ENCODE peak calls at places on chromosomes 4 and X, in seven cellular contexts. One of them, this sample, is unnamed.
A peak's percentile ranks its signal among the peaks of the same experiment; 100 is the strongest.

GRCh38 chrX:108267561-108267960 is 170.7 kb downstream of the COL4A6 start:
- DNase-seq in GM23338: no peak
- DNase-seq in HTR-8/SVneo: no peak
- DNase-seq in activated T-helper 1 cell treated with anti-CD3 and anti-CD28 coated beads, Interleukin-12 subunit alpha, Interleukin-12 subunit beta, Interleukin-2, Interleukin-4 antibody, amounts not matched to agents 30 ng/mL and 10 ng/mL and 1 ng/mL, durations not matched to agents 14 hours and 24 hours and 36 hours: no peak
- DNase-seq in HCT116: no peak
- DNase-seq in ACHN: no peak
- DNase-seq in NCI-H1092: no peak
- DNase-seq in this sample: no peak

GRCh38 chr4:10706236-10706635 is 21.7 kb upstream of the CLNK start:
- DNase-seq in GM23338: no peak
- DNase-seq in HTR-8/SVneo: no peak
- DNase-seq in activated T-helper 1 cell treated with anti-CD3 and anti-CD28 coated beads, Interleukin-12 subunit alpha, Interleukin-12 subunit beta, Interleukin-2, Interleukin-4 antibody, amounts not matched to agents 30 ng/mL and 10 ng/mL and 1 ng/mL, durations not matched to agents 14 hours and 24 hours and 36 hours: no peak
- DNase-seq in HCT116: no peak
- DNase-seq in ACHN: no peak
- DNase-seq in NCI-H1092: no peak
- DNase-seq in this sample: no peak

GRCh38 chr4:95572304-95572991 is 23.7 kb upstream of the UNC5C start:
- DNase-seq in GM23338: peak; percentile 36
- DNase-seq in HTR-8/SVneo: no peak
- DNase-seq in activated T-helper 1 cell treated with anti-CD3 and anti-CD28 coated beads, Interleukin-12 subunit alpha, Interleukin-12 subunit beta, Interleukin-2, Interleukin-4 antibody, amounts not matched to agents 30 ng/mL and 10 ng/mL and 1 ng/mL, durations not matched to agents 14 hours and 24 hours and 36 hours: no peak
- DNase-seq in HCT116: no peak
- DNase-seq in ACHN: no peak
- DNase-seq in NCI-H1092: no peak
- DNase-seq in this sample: peak; percentile 9

GRCh38 chr4:77158487-77158861 is 1.5 kb downstream of the CCNG2 start:
- DNase-seq in GM23338: no peak
- DNase-seq in HTR-8/SVneo: no peak
- DNase-seq in activated T-helper 1 cell treated with anti-CD3 and anti-CD28 coated beads, Interleukin-12 subunit alpha, Interleukin-12 subunit beta, Interleukin-2, Interleukin-4 antibody, amounts not matched to agents 30 ng/mL and 10 ng/mL and 1 ng/mL, durations not matched to agents 14 hours and 24 hours and 36 hours: no peak
- DNase-seq in HCT116: no peak
- DNase-seq in ACHN: no peak
- DNase-seq in NCI-H1092: no peak
- DNase-seq in this sample: no peak

GRCh38 chr4:153448003-153448731 is 18.0 kb upstream of the TMEM131L start:
- DNase-seq in GM23338: no peak
- DNase-seq in HTR-8/SVneo: no peak
- DNase-seq in activated T-helper 1 cell treated with anti-CD3 and anti-CD28 coated beads, Interleukin-12 subunit alpha, Interleukin-12 subunit beta, Interleukin-2, Interleukin-4 antibody, amounts not matched to agents 30 ng/mL and 10 ng/mL and 1 ng/mL, durations not matched to agents 14 hours and 24 hours and 36 hours: no peak
- DNase-seq in HCT116: no peak
- DNase-seq in ACHN: no peak
- DNase-seq in NCI-H1092: peak; percentile 10
- DNase-seq in this sample: peak; percentile 37

GRCh38 chr4:8599657-8600056 is 7.1 kb downstream of the CPZ start:
- DNase-seq in GM23338: no peak
- DNase-seq in HTR-8/SVneo: no peak
- DNase-seq in activated T-helper 1 cell treated with anti-CD3 and anti-CD28 coated beads, Interleukin-12 subunit alpha, Interleukin-12 subunit beta, Interleukin-2, Interleukin-4 antibody, amounts not matched to agents 30 ng/mL and 10 ng/mL and 1 ng/mL, durations not matched to agents 14 hours and 24 hours and 36 hours: no peak
- DNase-seq in HCT116: peak; percentile 77
- DNase-seq in ACHN: peak; percentile 93
- DNase-seq in NCI-H1092: no peak
- DNase-seq in this sample: peak; percentile 22

GRCh38 chr4:87677731-87678130 is 27.7 kb downstream of the DMP1 start:
- DNase-seq in GM23338: no peak
- DNase-seq in HTR-8/SVneo: no peak
- DNase-seq in activated T-helper 1 cell treated with anti-CD3 and anti-CD28 coated beads, Interleukin-12 subunit alpha, Interleukin-12 subunit beta, Interleukin-2, Interleukin-4 antibody, amounts not matched to agents 30 ng/mL and 10 ng/mL and 1 ng/mL, durations not matched to agents 14 hours and 24 hours and 36 hours: no peak
- DNase-seq in HCT116: no peak
- DNase-seq in ACHN: no peak
- DNase-seq in NCI-H1092: no peak
- DNase-seq in this sample: peak; percentile 29

GRCh38 chr4:96429657-96430056 is 589.8 kb downstream of the PDHA2 start:
- DNase-seq in GM23338: no peak
- DNase-seq in HTR-8/SVneo: no peak
- DNase-seq in activated T-helper 1 cell treated with anti-CD3 and anti-CD28 coated beads, Interleukin-12 subunit alpha, Interleukin-12 subunit beta, Interleukin-2, Interleukin-4 antibody, amounts not matched to agents 30 ng/mL and 10 ng/mL and 1 ng/mL, durations not matched to agents 14 hours and 24 hours and 36 hours: no peak
- DNase-seq in HCT116: no peak
- DNase-seq in ACHN: no peak
- DNase-seq in NCI-H1092: no peak
- DNase-seq in this sample: no peak

GRCh38 chrX:24257011-24257410 is 56.9 kb downstream of the SUPT20HL2 start:
- DNase-seq in GM23338: no peak
- DNase-seq in HTR-8/SVneo: no peak
- DNase-seq in activated T-helper 1 cell treated with anti-CD3 and anti-CD28 coated beads, Interleukin-12 subunit alpha, Interleukin-12 subunit beta, Interleukin-2, Interleukin-4 antibody, amounts not matched to agents 30 ng/mL and 10 ng/mL and 1 ng/mL, durations not matched to agents 14 hours and 24 hours and 36 hours: no peak
- DNase-seq in HCT116: no peak
- DNase-seq in ACHN: no peak
- DNase-seq in NCI-H1092: no peak
- DNase-seq in this sample: no peak

GRCh38 chr4:16294455-16294854 is 68.2 kb upstream of the TAPT1 start:
- DNase-seq in GM23338: no peak
- DNase-seq in HTR-8/SVneo: no peak
- DNase-seq in activated T-helper 1 cell treated with anti-CD3 and anti-CD28 coated beads, Interleukin-12 subunit alpha, Interleukin-12 subunit beta, Interleukin-2, Interleukin-4 antibody, amounts not matched to agents 30 ng/mL and 10 ng/mL and 1 ng/mL, durations not matched to agents 14 hours and 24 hours and 36 hours: no peak
- DNase-seq in HCT116: no peak
- DNase-seq in ACHN: no peak
- DNase-seq in NCI-H1092: no peak
- DNase-seq in this sample: no peak

GRCh38 chrX:144006811-144007210 is 122.9 kb downstream of the UBE2NL start:
- DNase-seq in GM23338: no peak
- DNase-seq in HTR-8/SVneo: no peak
- DNase-seq in activated T-helper 1 cell treated with anti-CD3 and anti-CD28 coated beads, Interleukin-12 subunit alpha, Interleukin-12 subunit beta, Interleukin-2, Interleukin-4 antibody, amounts not matched to agents 30 ng/mL and 10 ng/mL and 1 ng/mL, durations not matched to agents 14 hours and 24 hours and 36 hours: no peak
- DNase-seq in HCT116: no peak
- DNase-seq in ACHN: peak; percentile 38
- DNase-seq in NCI-H1092: no peak
- DNase-seq in this sample: no peak

GRCh38 chr4:112109455-112110425 is 35.5 kb upstream of the FAM241A start:
- DNase-seq in GM23338: no peak
- DNase-seq in HTR-8/SVneo: no peak
- DNase-seq in activated T-helper 1 cell treated with anti-CD3 and anti-CD28 coated beads, Interleukin-12 subunit alpha, Interleukin-12 subunit beta, Interleukin-2, Interleukin-4 antibody, amounts not matched to agents 30 ng/mL and 10 ng/mL and 1 ng/mL, durations not matched to agents 14 hours and 24 hours and 36 hours: no peak
- DNase-seq in HCT116: no peak
- DNase-seq in ACHN: no peak
- DNase-seq in NCI-H1092: no peak
- DNase-seq in this sample: no peak

GRCh38 chr4:87030606-87031441 is 96.0 kb downstream of the AFF1 start:
- DNase-seq in GM23338: peak; percentile 40
- DNase-seq in HTR-8/SVneo: no peak
- DNase-seq in activated T-helper 1 cell treated with anti-CD3 and anti-CD28 coated beads, Interleukin-12 subunit alpha, Interleukin-12 subunit beta, Interleukin-2, Interleukin-4 antibody, amounts not matched to agents 30 ng/mL and 10 ng/mL and 1 ng/mL, durations not matched to agents 14 hours and 24 hours and 36 hours: no peak
- DNase-seq in HCT116: no peak
- DNase-seq in ACHN: no peak
- DNase-seq in NCI-H1092: no peak
- DNase-seq in this sample: peak; percentile 37

This sample was measured in A673.